ENCODE peak calls at places on chromosomes 12 and 14, in ten cellular contexts. D is HFFc6; B is activated CD8-positive, alpha-beta memory T cell treated with anti-CD3 and anti-CD28 coated beads for 4 hours; A is naive thymus-derived CD4-positive, alpha-beta T cell; E is EL; R is transverse colon; G is Ammon's horn; Y is NCI-H345; Z is BE2C; H is GM12892. K is an unnamed sample.

GRCh38 chr12:102350070-102350469 is 130.3 kb downstream of the IGF1 start:
- DNase-seq in D (no peak), B (no peak), A (no peak), E (no peak), R (no peak), G (no peak), Y (no peak), Z (no peak), H (no peak), K (no peak)

GRCh38 chr12:40473979-40474378 is 218.3 kb upstream of the CNTN1 start:
- DNase-seq in D (no peak), B (no peak), A (no peak), E (no peak), R (no peak), G (no peak), Y (peak), Z (no peak), H (no peak), K (no peak)

GRCh38 chr14:64720190-64720589 is 16.0 kb downstream of the PLEKHG3 start:
- DNase-seq in D (peak), B (no peak), A (no peak), E (peak), R (peak), G (no peak), Y (no peak), Z (no peak), H (no peak), K (peak)

GRCh38 chr14:91980157-91980556 is 32.7 kb upstream of the FBLN5 start:
- DNase-seq in D (peak), B (no peak), A (no peak), E (peak), R (no peak), G (no peak), Y (no peak), Z (no peak), H (no peak), K (peak)

GRCh38 chr12:78683031-78683430 is 181.5 kb upstream of the SYT1 start:
- DNase-seq in D (no peak), B (no peak), A (no peak), E (peak), R (no peak), G (no peak), Y (no peak), Z (peak), H (no peak), K (no peak)

GRCh38 chr14:75476274-75476995 is 45.8 kb upstream of the BATF start:
- DNase-seq in D (no peak), B (no peak), A (no peak), E (no peak), R (peak), G (no peak), Y (peak), Z (no peak), H (no peak), K (peak)

GRCh38 chr12:10901427-10901826 is 7.9 kb downstream of the TAS2R13 start:
- DNase-seq in D (no peak), B (no peak), A (no peak), E (no peak), R (no peak), G (no peak), Y (no peak), Z (no peak), H (no peak), K (no peak)

GRCh38 chr12:67676624-67677023 is 28.1 kb downstream of the DYRK2 start:
- DNase-seq in D (no peak), B (no peak), A (no peak), E (peak), R (no peak), G (no peak), Y (no peak), Z (no peak), H (no peak), K (no peak)

GRCh38 chr12:39235990-39236767 is 206.7 kb downstream of the KIF21A start:
- DNase-seq in D (no peak), B (no peak), A (no peak), E (no peak), R (no peak), G (no peak), Y (no peak), Z (no peak), H (no peak), K (no peak)

GRCh38 chr14:31261859-31262739 is 54.5 kb upstream of the HECTD1 start:
- DNase-seq in D (peak), B (no peak), A (no peak), E (peak), R (no peak), G (no peak), Y (no peak), Z (no peak), H (no peak), K (peak)

GRCh38 chr12:66129934-66130266 is 650 bp downstream of the LLPH start:
- DNase-seq in D (no peak), B (no peak), A (no peak), E (peak), R (no peak), G (no peak), Y (no peak), Z (no peak), H (no peak), K (peak)

GRCh38 chr12:74747305-74747704 is 209.7 kb downstream of the ATXN7L3B start:
- DNase-seq in D (peak), B (no peak), A (no peak), E (peak), R (no peak), G (no peak), Y (no peak), Z (no peak), H (no peak), K (no peak)

GRCh38 chr12:67026847-67027246 is 242.3 kb upstream of the CAND1 start:
- DNase-seq in D (no peak), B (no peak), A (no peak), E (no peak), R (no peak), G (no peak), Y (no peak), Z (no peak), H (no peak), K (no peak)

GRCh38 chr14:68231832-68232642 is 412.5 kb downstream of the RAD51B start:
- DNase-seq in D (peak), B (no peak), A (no peak), E (peak), R (no peak), G (no peak), Y (no peak), Z (no peak), H (no peak), K (peak)

GRCh38 chr12:6769003-6769389 is 2.8 kb downstream of the PTMS start:
- DNase-seq in D (no peak), B (no peak), A (no peak), E (peak), R (peak), G (no peak), Y (peak), Z (peak), H (no peak), K (no peak)

GRCh38 chr12:6539276-6540134 is 5.2 kb downstream of the GAPDH start:
- DNase-seq in D (no peak), B (no peak), A (no peak), E (peak), R (no peak), G (no peak), Y (no peak), Z (peak), H (no peak), K (peak)

GRCh38 chr12:52119398-52120254 is 40.1 kb downstream of the SMIM41 start:
- DNase-seq in D (no peak), B (no peak), A (peak), E (peak), R (peak), G (no peak), Y (peak), Z (no peak), H (peak), K (peak)

GRCh38 chr14:100123618-100124017 is 35.8 kb downstream of the DEGS2 start:
- DNase-seq in D (no peak), B (no peak), A (no peak), E (no peak), R (no peak), G (no peak), Y (no peak), Z (no peak), H (no peak), K (no peak)

GRCh38 chr14:74955229-74955999 is at the start of gene PGF:
- DNase-seq in D (no peak), B (no peak), A (peak), E (peak), R (peak), G (no peak), Y (peak), Z (peak), H (peak), K (peak)

GRCh38 chr12:57190037-57190436 is 26.6 kb upstream of the NXPH4 start:
- DNase-seq in D (no peak), B (no peak), A (no peak), E (no peak), R (no peak), G (peak), Y (no peak), Z (no peak), H (no peak), K (no peak)

GRCh38 chr14:102822311-102822863 is 45.1 kb downstream of the TRAF3 start:
- DNase-seq in D (no peak), B (no peak), A (peak), E (no peak), R (no peak), G (no peak), Y (no peak), Z (no peak), H (no peak), K (no peak)

GRCh38 chr12:71607494-71608330 is 55.9 kb downstream of the ZFC3H1 start:
- DNase-seq in D (no peak), B (no peak), A (no peak), E (no peak), R (no peak), G (peak), Y (no peak), Z (no peak), H (no peak), K (peak)

GRCh38 chr14:52553002-52553670 is 500 bp downstream of the GPR137C start:
- DNase-seq in D (no peak), B (no peak), A (no peak), E (peak), R (peak), G (peak), Y (peak), Z (peak), H (peak), K (peak)

K was measured in small intestine.